ENCODE peak calls at places on chromosomes 13 and 19, in six cellular contexts. One of them, this sample, is unnamed.
A peak's percentile ranks its signal among the peaks of the same experiment; 100 is the strongest.

GRCh38 chr19:29308977-29309520 is 96.1 kb upstream of the UQCRFS1 start:
- DNase-seq in H9: peak; percentile 69
- DNase-seq in IMR-90: no peak
- DNase-seq in breast epithelium: no peak
- DNase-seq in colonic mucosa: no peak
- DNase-seq in keratinocyte: no peak
- DNase-seq in this sample: no peak

GRCh38 chr19:48837081-48837524 is 812 bp upstream of the HSD17B14 start:
- DNase-seq in H9: peak; percentile 98
- DNase-seq in IMR-90: peak; percentile 78
- DNase-seq in breast epithelium: peak; percentile 65
- DNase-seq in colonic mucosa: peak; percentile 71
- DNase-seq in keratinocyte: no peak
- DNase-seq in this sample: peak; percentile 97

GRCh38 chr19:35337081-35337983 is 8.3 kb downstream of the CD22 start:
- DNase-seq in H9: no peak
- DNase-seq in IMR-90: no peak
- DNase-seq in breast epithelium: no peak
- DNase-seq in colonic mucosa: no peak
- DNase-seq in keratinocyte: no peak
- DNase-seq in this sample: no peak

GRCh38 chr19:35755550-35756371 is 1.1 kb downstream of the HSPB6 start:
- DNase-seq in H9: peak; percentile 39
- DNase-seq in IMR-90: peak; percentile 55
- DNase-seq in breast epithelium: peak; percentile 80
- DNase-seq in colonic mucosa: peak; percentile 73
- DNase-seq in keratinocyte: no peak
- DNase-seq in this sample: peak; percentile 95

GRCh38 chr19:7512400-7512851 is 3.5 kb upstream of the ZNF358 start:
- DNase-seq in H9: no peak
- DNase-seq in IMR-90: no peak
- DNase-seq in breast epithelium: no peak
- DNase-seq in colonic mucosa: no peak
- DNase-seq in keratinocyte: no peak
- DNase-seq in this sample: no peak

GRCh38 chr13:107365466-107366215 is 797.7 kb upstream of the ARGLU1 start:
- DNase-seq in H9: no peak
- DNase-seq in IMR-90: peak; percentile 83
- DNase-seq in breast epithelium: no peak
- DNase-seq in colonic mucosa: no peak
- DNase-seq in keratinocyte: no peak
- DNase-seq in this sample: no peak

GRCh38 chr19:1773173-1773572 is 19.9 kb downstream of the ONECUT3 start:
- DNase-seq in H9: no peak
- DNase-seq in IMR-90: no peak
- DNase-seq in breast epithelium: no peak
- DNase-seq in colonic mucosa: no peak
- DNase-seq in keratinocyte: peak; percentile 95
- DNase-seq in this sample: no peak

GRCh38 chr19:51713319-51714285 is 10.2 kb downstream of the HAS1 start:
- DNase-seq in H9: no peak
- DNase-seq in IMR-90: no peak
- DNase-seq in breast epithelium: no peak
- DNase-seq in colonic mucosa: no peak
- DNase-seq in keratinocyte: no peak
- DNase-seq in this sample: no peak

GRCh38 chr13:75705395-75705794 is 69.3 kb downstream of the LMO7 start:
- DNase-seq in H9: no peak
- DNase-seq in IMR-90: peak; percentile 85
- DNase-seq in breast epithelium: no peak
- DNase-seq in colonic mucosa: no peak
- DNase-seq in keratinocyte: peak; percentile 83
- DNase-seq in this sample: no peak

GRCh38 chr13:46575321-46575721 is 22.4 kb downstream of the LRCH1 start:
- DNase-seq in H9: no peak
- DNase-seq in IMR-90: peak; percentile 89
- DNase-seq in breast epithelium: no peak
- DNase-seq in colonic mucosa: no peak
- DNase-seq in keratinocyte: no peak
- DNase-seq in this sample: no peak

GRCh38 chr19:18436651-18437478 is 1.1 kb downstream of the ISYNA1 start:
- DNase-seq in H9: peak; percentile 93
- DNase-seq in IMR-90: peak; percentile 69
- DNase-seq in breast epithelium: no peak
- DNase-seq in colonic mucosa: peak; percentile 89
- DNase-seq in keratinocyte: no peak
- DNase-seq in this sample: peak; percentile 79

GRCh38 chr13:42602910-42603309 is 29.0 kb downstream of the TNFSF11 start:
- DNase-seq in H9: no peak
- DNase-seq in IMR-90: no peak
- DNase-seq in breast epithelium: no peak
- DNase-seq in colonic mucosa: no peak
- DNase-seq in keratinocyte: no peak
- DNase-seq in this sample: no peak

GRCh38 chr13:77574076-77574475 is 38.6 kb downstream of the SCEL start:
- DNase-seq in H9: no peak
- DNase-seq in IMR-90: no peak
- DNase-seq in breast epithelium: no peak
- DNase-seq in colonic mucosa: no peak
- DNase-seq in keratinocyte: no peak
- DNase-seq in this sample: no peak

GRCh38 chr13:56893843-56894242 is 246.9 kb upstream of the PRR20A start:
- DNase-seq in H9: no peak
- DNase-seq in IMR-90: no peak
- DNase-seq in breast epithelium: no peak
- DNase-seq in colonic mucosa: no peak
- DNase-seq in keratinocyte: no peak
- DNase-seq in this sample: no peak

GRCh38 chr13:108494991-108495661 is 134.3 kb upstream of the MYO16 start:
- DNase-seq in H9: peak; percentile 37
- DNase-seq in IMR-90: no peak
- DNase-seq in breast epithelium: no peak
- DNase-seq in colonic mucosa: no peak
- DNase-seq in keratinocyte: no peak
- DNase-seq in this sample: no peak

GRCh38 chr13:110250258-110250891 is 56.6 kb downstream of the COL4A1 start:
- DNase-seq in H9: no peak
- DNase-seq in IMR-90: peak; percentile 77
- DNase-seq in breast epithelium: no peak
- DNase-seq in colonic mucosa: no peak
- DNase-seq in keratinocyte: no peak
- DNase-seq in this sample: no peak

GRCh38 chr19:11171144-11171543 is 15.6 kb upstream of the SPC24 start:
- DNase-seq in H9: no peak
- DNase-seq in IMR-90: no peak
- DNase-seq in breast epithelium: no peak
- DNase-seq in colonic mucosa: no peak
- DNase-seq in keratinocyte: no peak
- DNase-seq in this sample: no peak
- H3K27ac ChIP-seq in H9: no peak overlapping the region
- H3K27ac ChIP-seq in IMR-90: no peak overlapping the region
- H3K27ac ChIP-seq in breast epithelium: no peak overlapping the region
- H3K27ac ChIP-seq in colonic mucosa: no peak overlapping the region
- H3K27ac ChIP-seq in keratinocyte: no peak overlapping the region
- H3K27ac ChIP-seq in this sample: no peak overlapping the region

GRCh38 chr19:39133431-39134270 is 8.1 kb downstream of the PAK4 start:
- DNase-seq in H9: no peak
- DNase-seq in IMR-90: no peak
- DNase-seq in breast epithelium: peak; percentile 66
- DNase-seq in colonic mucosa: peak; percentile 59
- DNase-seq in keratinocyte: no peak
- DNase-seq in this sample: peak; percentile 79
- H3K27ac ChIP-seq in H9: no peak overlapping the region
- H3K27ac ChIP-seq in IMR-90: no peak overlapping the region
- H3K27ac ChIP-seq in breast epithelium: peak overlapping the region; percentile 90
- H3K27ac ChIP-seq in colonic mucosa: no peak overlapping the region
- H3K27ac ChIP-seq in keratinocyte: no peak overlapping the region
- H3K27ac ChIP-seq in this sample: peak overlapping the region; percentile 88

DNA sequence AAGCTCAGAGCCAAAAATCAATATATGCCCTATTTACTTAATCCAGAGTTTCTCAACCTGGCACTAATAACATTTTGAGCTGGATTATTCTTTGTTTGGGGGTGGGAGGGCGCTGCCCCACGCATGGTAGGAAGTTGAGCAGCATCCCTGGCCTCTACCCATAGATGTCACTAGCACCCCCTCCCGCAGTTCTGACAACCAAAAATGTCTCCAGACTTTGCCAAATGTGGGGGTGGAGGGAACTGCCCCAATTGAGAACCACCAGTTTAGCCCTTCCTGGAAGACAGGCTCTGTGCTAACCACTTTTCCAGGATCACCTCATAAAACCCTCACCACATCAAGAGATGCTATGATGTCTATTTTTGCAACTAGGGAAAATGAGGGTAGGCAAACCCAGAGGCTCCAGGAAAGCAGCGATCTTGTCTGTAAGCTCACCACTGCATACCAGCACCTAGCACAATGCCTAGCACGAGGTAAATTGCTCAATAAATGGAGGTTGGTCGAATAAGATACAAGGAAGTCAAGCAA is 1.1 kb downstream of the TRIR start:
- DNase-seq in H9: no peak
- DNase-seq in IMR-90: peak; percentile 45
- DNase-seq in breast epithelium: no peak
- DNase-seq in colonic mucosa: peak; percentile 28
- DNase-seq in keratinocyte: no peak
- DNase-seq in this sample: no peak
- H3K27ac ChIP-seq in H9: no peak overlapping the region
- H3K27ac ChIP-seq in IMR-90: peak overlapping the region; percentile 98
- H3K27ac ChIP-seq in breast epithelium: peak overlapping the region; percentile 95
- H3K27ac ChIP-seq in colonic mucosa: peak overlapping the region; percentile 88
- H3K27ac ChIP-seq in keratinocyte: peak overlapping the region; percentile 89
- H3K27ac ChIP-seq in this sample: peak overlapping the region; percentile 98

GRCh38 chr13:98143601-98144500 is 957 bp downstream of the FARP1 start:
- DNase-seq in H9: no peak
- DNase-seq in IMR-90: peak; percentile 44
- DNase-seq in breast epithelium: no peak
- DNase-seq in colonic mucosa: peak; percentile 24
- DNase-seq in keratinocyte: no peak
- DNase-seq in this sample: peak; percentile 21
- H3K27ac ChIP-seq in H9: no peak overlapping the region
- H3K27ac ChIP-seq in IMR-90: peak overlapping the region; percentile 90
- H3K27ac ChIP-seq in breast epithelium: peak overlapping the region; percentile 76
- H3K27ac ChIP-seq in colonic mucosa: peak overlapping the region; percentile 44
- H3K27ac ChIP-seq in keratinocyte: no peak overlapping the region
- H3K27ac ChIP-seq in this sample: peak overlapping the region; percentile 84

GRCh38 chr19:47075941-47076340 is 27.5 kb upstream of the TMEM160 start:
- DNase-seq in H9: no peak
- DNase-seq in IMR-90: peak; percentile 16
- DNase-seq in breast epithelium: no peak
- DNase-seq in colonic mucosa: no peak
- DNase-seq in keratinocyte: no peak
- DNase-seq in this sample: no peak

GRCh38 chr19:47072323-47072722 is 23.9 kb upstream of the TMEM160 start:
- DNase-seq in H9: no peak
- DNase-seq in IMR-90: no peak
- DNase-seq in breast epithelium: no peak
- DNase-seq in colonic mucosa: no peak
- DNase-seq in keratinocyte: no peak
- DNase-seq in this sample: no peak

GRCh38 chr19:47073574-47073973 is 25.1 kb upstream of the TMEM160 start:
- DNase-seq in H9: no peak
- DNase-seq in IMR-90: no peak
- DNase-seq in breast epithelium: no peak
- DNase-seq in colonic mucosa: no peak
- DNase-seq in keratinocyte: no peak
- DNase-seq in this sample: no peak

GRCh38 chr19:47074621-47075020 is 26.2 kb upstream of the TMEM160 start:
- DNase-seq in H9: no peak
- DNase-seq in IMR-90: no peak
- DNase-seq in breast epithelium: no peak
- DNase-seq in colonic mucosa: no peak
- DNase-seq in keratinocyte: no peak
- DNase-seq in this sample: no peak

GRCh38 chr19:47075179-47075811 is 26.9 kb upstream of the TMEM160 start:
- DNase-seq in H9: no peak
- DNase-seq in IMR-90: peak; percentile 12
- DNase-seq in breast epithelium: no peak
- DNase-seq in colonic mucosa: no peak
- DNase-seq in keratinocyte: no peak
- DNase-seq in this sample: no peak
- H3K27ac ChIP-seq in H9: no peak overlapping the region
- H3K27ac ChIP-seq in IMR-90: no peak overlapping the region
- H3K27ac ChIP-seq in breast epithelium: no peak overlapping the region
- H3K27ac ChIP-seq in colonic mucosa: no peak overlapping the region
- H3K27ac ChIP-seq in keratinocyte: no peak overlapping the region
- H3K27ac ChIP-seq in this sample: no peak overlapping the region

DNA sequence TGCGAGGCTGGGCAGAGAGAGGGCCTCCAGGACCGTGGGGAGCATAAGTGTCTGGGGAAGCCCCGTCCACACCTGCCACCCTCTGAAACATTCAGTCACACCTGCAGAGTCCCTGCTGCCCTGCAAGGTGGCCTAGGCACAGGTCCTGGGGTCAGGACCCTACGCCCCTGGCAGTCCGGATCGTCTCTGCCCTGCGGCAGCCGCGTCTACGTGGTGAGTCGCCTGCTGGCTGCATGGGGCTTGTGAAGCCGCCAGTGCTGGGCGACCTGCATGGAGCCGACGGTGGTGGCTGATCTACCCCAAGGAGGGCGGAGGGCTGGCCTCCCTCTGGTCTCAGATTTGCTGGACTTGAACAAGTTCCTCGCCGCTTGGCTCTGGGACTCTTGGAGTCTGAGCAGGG is 13.0 kb downstream of the FZR1 start:
- DNase-seq in H9: no peak
- DNase-seq in IMR-90: no peak
- DNase-seq in breast epithelium: no peak
- DNase-seq in colonic mucosa: no peak
- DNase-seq in keratinocyte: no peak
- DNase-seq in this sample: peak; percentile 79
- H3K27ac ChIP-seq in H9: no peak overlapping the region
- H3K27ac ChIP-seq in IMR-90: no peak overlapping the region
- H3K27ac ChIP-seq in breast epithelium: no peak overlapping the region
- H3K27ac ChIP-seq in colonic mucosa: no peak overlapping the region
- H3K27ac ChIP-seq in keratinocyte: no peak overlapping the region
- H3K27ac ChIP-seq in this sample: no peak overlapping the region

DNA sequence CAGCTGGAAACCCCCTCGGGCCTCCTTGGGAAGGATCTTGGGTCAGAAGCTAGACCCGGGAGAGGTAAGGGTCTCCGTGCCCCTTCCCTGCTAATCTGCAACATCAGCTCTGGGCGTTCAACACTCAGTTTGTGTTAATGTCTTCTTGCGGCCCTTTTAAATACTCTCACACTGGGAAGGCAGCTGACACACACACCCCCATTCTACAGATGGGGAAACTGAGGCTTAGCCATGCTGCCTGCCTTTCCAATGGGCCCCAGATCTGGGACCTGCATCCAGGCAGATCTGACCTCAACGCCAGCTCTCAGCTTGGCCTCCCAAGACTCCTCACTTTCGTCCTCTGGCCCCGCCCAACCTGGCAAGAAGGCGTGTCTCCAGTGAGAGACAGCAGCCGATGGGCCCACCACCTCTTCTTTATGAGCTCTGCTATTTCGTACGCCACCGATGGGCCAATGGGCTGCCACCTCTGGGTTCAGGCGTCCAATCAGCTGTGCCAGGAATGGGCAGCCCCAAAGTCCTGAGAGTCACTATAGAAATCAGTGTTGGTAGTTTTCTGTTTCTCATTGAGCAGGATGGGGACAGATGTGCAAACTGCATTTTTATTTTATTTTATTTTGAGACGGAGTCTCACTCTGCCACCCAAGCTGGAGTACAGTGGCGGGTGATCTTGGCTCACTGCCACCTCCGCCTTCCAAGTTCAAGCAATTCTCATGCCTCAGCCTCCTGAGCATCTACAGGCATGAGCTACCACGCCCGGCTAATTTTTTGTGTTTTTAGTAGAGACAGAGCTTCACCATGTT is 43.8 kb downstream of the DNM2 start:
- DNase-seq in H9: peak; percentile 58
- DNase-seq in IMR-90: no peak
- DNase-seq in breast epithelium: no peak
- DNase-seq in colonic mucosa: peak; percentile 81
- DNase-seq in keratinocyte: no peak
- DNase-seq in this sample: no peak
- H3K27ac ChIP-seq in H9: no peak overlapping the region
- H3K27ac ChIP-seq in IMR-90: no peak overlapping the region
- H3K27ac ChIP-seq in breast epithelium: no peak overlapping the region
- H3K27ac ChIP-seq in colonic mucosa: peak overlapping the region; percentile 95
- H3K27ac ChIP-seq in keratinocyte: no peak overlapping the region
- H3K27ac ChIP-seq in this sample: no peak overlapping the region